ENCODE peak calls at places on chromosomes 1 and 21, in six cellular contexts. T, U, F, N, Q and E are unnamed samples.

GRCh38 chr1:53294557-53294956 is 33.3 kb downstream of the LRP8 start:
- DNase-seq in T (no peak), U (peak; percentile 50), F (no peak), N (no peak), Q (peak; percentile 22), E (no peak)

GRCh38 chr1:17400725-17401341 is 28.8 kb downstream of the PADI6 start:
- DNase-seq in T (no peak), U (no peak), F (no peak), N (no peak), Q (no peak), E (no peak)

GRCh38 chr1:101235696-101236545 is 898 bp upstream of the S1PR1 start:
- DNase-seq in T (peak; percentile 48), U (peak; percentile 80), F (no peak), N (peak; percentile 28), Q (peak; percentile 45), E (no peak)

GRCh38 chr1:225871374-225872074 is 10.7 kb downstream of the TMEM63A start:
- DNase-seq in T (no peak), U (no peak), F (no peak), N (no peak), Q (no peak), E (no peak)

GRCh38 chr1:206102292-206102936 is 14.8 kb downstream of the AVPR1B start:
- DNase-seq in T (no peak), U (no peak), F (no peak), N (no peak), Q (no peak), E (no peak)

GRCh38 chr1:32892368-32893197 is 6.3 kb downstream of the HPCA start:
- DNase-seq in T (peak; percentile 47), U (no peak), F (no peak), N (no peak), Q (peak; percentile 29), E (peak; percentile 79)

GRCh38 chr1:177593105-177593504 is 376.8 kb downstream of the SEC16B start:
- DNase-seq in T (no peak), U (no peak), F (no peak), N (no peak), Q (no peak), E (no peak)

GRCh38 chr1:164617607-164618564 is 58.9 kb downstream of the PBX1 start:
- DNase-seq in T (peak; percentile 54), U (no peak), F (no peak), N (no peak), Q (no peak), E (no peak)

GRCh38 chr1:9744106-9744799 is 79.5 kb downstream of the CLSTN1 start:
- DNase-seq in T (no peak), U (no peak), F (no peak), N (no peak), Q (no peak), E (no peak)

GRCh38 chr1:114040273-114041043 is 61.2 kb downstream of the OLFML3 start:
- DNase-seq in T (no peak), U (no peak), F (no peak), N (no peak), Q (no peak), E (no peak)

GRCh38 chr1:203046984-203047630 is 20.8 kb downstream of the PPFIA4 start:
- DNase-seq in T (no peak), U (no peak), F (no peak), N (no peak), Q (no peak), E (no peak)

GRCh38 chr1:95084317-95085176 is 11.8 kb upstream of the ALG14 start:
- DNase-seq in T (peak; percentile 76), U (no peak), F (no peak), N (no peak), Q (no peak), E (peak; percentile 26)

GRCh38 chr21:44511938-44512275 is 28.1 kb downstream of the KRTAP10-1 start:
- DNase-seq in T (no peak), U (no peak), F (no peak), N (no peak), Q (no peak), E (no peak)

GRCh38 chr1:36763771-36764170 is 270.5 kb downstream of the GRIK3 start:
- DNase-seq in T (no peak), U (no peak), F (no peak), N (no peak), Q (no peak), E (no peak)

GRCh38 chr1:25017436-25018109 is 87.5 kb upstream of the RUNX3 start:
- DNase-seq in T (no peak), U (no peak), F (no peak), N (no peak), Q (no peak), E (no peak)

GRCh38 chr21:35046880-35047229 is 2.2 kb downstream of the RUNX1 start:
- DNase-seq in T (no peak), U (no peak), F (no peak), N (no peak), Q (no peak), E (no peak)

GRCh38 chr1:214492405-214493075 is 58.9 kb downstream of the PTPN14 start:
- DNase-seq in T (no peak), U (no peak), F (no peak), N (no peak), Q (no peak), E (no peak)

GRCh38 chr1:31913968-31914367 is 24.2 kb downstream of the PTP4A2 start:
- DNase-seq in T (no peak), U (no peak), F (no peak), N (no peak), Q (no peak), E (no peak)

GRCh38 chr1:226882631-226883409 is 12.4 kb downstream of the PSEN2 start:
- DNase-seq in T (peak; percentile 77), U (peak; percentile 40), F (no peak), N (no peak), Q (peak; percentile 14), E (no peak)

GRCh38 chr21:26546698-26547097 is 26.4 kb downstream of the CYYR1 start:
- DNase-seq in T (no peak), U (no peak), F (no peak), N (no peak), Q (no peak), E (no peak)

GRCh38 chr1:243407284-243408018 is 151.6 kb downstream of the SDCCAG8 start:
- DNase-seq in T (no peak), U (no peak), F (no peak), N (no peak), Q (no peak), E (no peak)

GRCh38 chr21:31612889-31613785 is 46.4 kb upstream of the SOD1 start:
- DNase-seq in T (no peak), U (no peak), F (no peak), N (no peak), Q (no peak), E (no peak)

GRCh38 chr21:35814858-35815619 is 245.3 kb downstream of the SETD4 start:
- DNase-seq in T (no peak), U (no peak), F (no peak), N (no peak), Q (no peak), E (no peak)

GRCh38 chr1:247303211-247303610 is 28.5 kb downstream of the ZNF496 start:
- DNase-seq in T (no peak), U (no peak), F (no peak), N (no peak), Q (no peak), E (no peak)

GRCh38 chr1:99680258-99680657 is 34.3 kb downstream of the PALMD start:
- DNase-seq in T (no peak), U (no peak), F (no peak), N (no peak), Q (no peak), E (no peak)

GRCh38 chr1:161119379-161120061 is 1.6 kb downstream of the NIT1 start:
- DNase-seq in T (peak; percentile 94), U (peak; percentile 71), F (no peak), N (no peak), Q (peak; percentile 45), E (no peak)

GRCh38 chr1:88655685-88656299 is 28.3 kb upstream of the PKN2 start:
- DNase-seq in T (peak; percentile 62), U (no peak), F (no peak), N (no peak), Q (no peak), E (no peak)

GRCh38 chr1:42035205-42035829 is 116.6 kb upstream of the HIVEP3 start:
- DNase-seq in T (peak; percentile 68), U (peak; percentile 10), F (peak; percentile 41), N (peak; percentile 65), Q (no peak), E (peak; percentile 39)

GRCh38 chr1:119061700-119062099 is 73.6 kb upstream of the TBX15 start:
- DNase-seq in T (no peak), U (no peak), F (no peak), N (no peak), Q (no peak), E (no peak)

GRCh38 chr1:6141601-6142000 is 38.5 kb downstream of the CHD5 start:
- DNase-seq in T (peak; percentile 77), U (no peak), F (no peak), N (no peak), Q (no peak), E (no peak)

GRCh38 chr21:43905726-43906455 is 40.9 kb downstream of the AGPAT3 start:
- DNase-seq in T (no peak), U (no peak), F (no peak), N (no peak), Q (no peak), E (no peak)

GRCh38 chr1:22388666-22389455 is 62.8 kb upstream of the ZBTB40 start:
- DNase-seq in T (no peak), U (no peak), F (no peak), N (no peak), Q (no peak), E (no peak)

GRCh38 chr1:41622859-41623732 is 138.6 kb upstream of the EDN2 start:
- DNase-seq in T (peak; percentile 71), U (no peak), F (no peak), N (no peak), Q (no peak), E (no peak)

GRCh38 chr1:68322837-68323687 is 90.7 kb upstream of the WLS start:
- DNase-seq in T (no peak), U (no peak), F (no peak), N (no peak), Q (no peak), E (no peak)

GRCh38 chr1:159936284-159936904 is 9.0 kb downstream of the IGSF9 start:
- DNase-seq in T (peak; percentile 87), U (peak; percentile 78), F (peak; percentile 19), N (peak; percentile 79), Q (peak; percentile 81), E (peak; percentile 89)

GRCh38 chr21:39690454-39690853 is 54.5 kb upstream of the IGSF5 start:
- DNase-seq in T (no peak), U (no peak), F (no peak), N (no peak), Q (no peak), E (no peak)

GRCh38 chr1:116515702-116516101 is 55.1 kb downstream of the CD58 start:
- DNase-seq in T (no peak), U (no peak), F (no peak), N (no peak), Q (no peak), E (no peak)